ENCODE peak calls at places on chromosomes 11 and 22, in seven cellular contexts. U is astrocyte of the spinal cord; Y is naive thymus-derived CD8-positive, alpha-beta T cell; F is NCI-H748 treated with DMSO at 0.1 percent for 48 hours; N is fibroblast of lung; Q is ELR; G is stimulated activated naive CD8-positive, alpha-beta T cell treated with anti-CD3 and anti-CD28 coated beads, Interleukin-15, Interleukin-2, amounts not matched to agents 100 U/mL and 50 U/mL, for 24 hours. A is an unnamed sample.

GRCh38 chr22:47163876-47164513 is 401.5 kb downstream of the TBC1D22A start:
- DNase-seq in F (no peak), G (no peak), N (no peak), Y (no peak), U (no peak), Q (no peak), A (no peak)

GRCh38 chr11:86608251-86608799 is 64.1 kb downstream of the ME3 start:
- DNase-seq in N (peak; percentile 68), Y (peak; percentile 41), U (peak; percentile 85), F (no peak), Q (peak; percentile 88), G (peak; percentile 39), A (peak; percentile 47)

GRCh38 chr11:62340269-62340901 is 3.1 kb downstream of the ASRGL1 start:
- DNase-seq in N (peak; percentile 36), Q (peak; percentile 56), F (no peak), G (peak; percentile 57), U (peak; percentile 47), Y (peak; percentile 46), A (peak; percentile 58)

GRCh38 chr11:10305262-10305963 is 540 bp downstream of the ADM start:
- DNase-seq in U (peak; percentile 32), N (peak; percentile 18), F (peak; percentile 20), Y (peak; percentile 27), Q (peak; percentile 60), G (peak; percentile 46), A (no peak)

GRCh38 chr11:124745835-124746620 is 6.0 kb downstream of the VSIG2 start:
- DNase-seq in Y (no peak), F (no peak), G (peak; percentile 57), U (no peak), Q (no peak), N (no peak), A (peak; percentile 56)

GRCh38 chr11:9017773-9018172 is 14.0 kb upstream of the NRIP3 start:
- DNase-seq in U (no peak), F (no peak), Q (no peak), Y (no peak), N (peak; percentile 14), G (no peak), A (no peak)

GRCh38 chr11:7281083-7281482 is 29.4 kb downstream of the SYT9 start:
- DNase-seq in N (peak; percentile 2), Q (peak; percentile 71), U (no peak), G (no peak), F (no peak), Y (no peak), A (no peak)

GRCh38 chr11:21346361-21346760 is 677.0 kb downstream of the NELL1 start:
- DNase-seq in U (no peak), Q (no peak), N (no peak), G (no peak), F (no peak), Y (no peak), A (no peak)

GRCh38 chr11:130573767-130574166 is 125.3 kb downstream of the ADAMTS15 start:
- DNase-seq in F (no peak), U (no peak), N (no peak), Y (no peak), G (no peak), Q (no peak), A (no peak)

GRCh38 chr11:29119691-29120328 is 897.0 kb downstream of the KCNA4 start:
- DNase-seq in G (no peak), Q (peak; percentile 98), N (peak; percentile 95), F (no peak), U (peak; percentile 95), Y (no peak), A (no peak)

GRCh38 chr22:30921108-30921507 is 47.5 kb downstream of the MORC2 start:
- DNase-seq in N (no peak), F (no peak), Y (no peak), G (no peak), U (no peak), Q (no peak), A (peak; percentile 41)

GRCh38 chr22:27989758-27990450 is 70.8 kb upstream of the PITPNB start:
- DNase-seq in Q (no peak), G (no peak), N (no peak), F (no peak), Y (no peak), U (no peak), A (no peak)

GRCh38 chr11:130604606-130605005 is 156.2 kb downstream of the ADAMTS15 start:
- DNase-seq in F (no peak), Q (no peak), N (no peak), Y (no peak), U (no peak), G (no peak), A (no peak)

GRCh38 chr11:112248216-112248615 is 12.4 kb downstream of the PLET1 start:
- DNase-seq in F (no peak), U (peak; percentile 88), N (peak; percentile 92), Y (no peak), Q (peak; percentile 33), G (no peak), A (no peak)

GRCh38 chr22:43292633-43293025 is 50.5 kb downstream of the SCUBE1 start:
- DNase-seq in Y (no peak), N (no peak), F (no peak), U (no peak), G (no peak), Q (no peak), A (no peak)

GRCh38 chr11:31106326-31106725 is 263.2 kb downstream of the DCDC1 start:
- DNase-seq in U (no peak), G (no peak), Y (no peak), Q (no peak), F (no peak), N (no peak), A (no peak)

GRCh38 chr11:68329993-68330699 is 17.8 kb downstream of the LRP5 start:
- DNase-seq in F (no peak), G (no peak), Q (no peak), N (no peak), Y (no peak), U (no peak), A (no peak)